ENCODE peak calls at places on chromosome 2, in seven cellular contexts. X is brain microvascular endothelial cell; U is heart left ventricle; G is Peyer's patch; M is CD8-positive, alpha-beta T cell; B is naive thymus-derived CD4-positive, alpha-beta T cell; S is CD8-positive, alpha-beta memory T cell. E is an unnamed sample.

GRCh38 chr2:42196403-42197267 is 27.5 kb downstream of the EML4 start:
- DNase-seq in B (peak; percentile 56), U (peak; percentile 57), M (peak; percentile 42), X (peak; percentile 67), S (no peak), G (peak; percentile 75), E (peak; percentile 39)

GRCh38 chr2:218983971-218984238 is 1.1 kb downstream of the FEV start:
- DNase-seq in U (no peak), X (no peak), G (no peak), S (no peak), B (no peak), M (no peak), E (no peak)

GRCh38 chr2:214376631-214377624 is 33.9 kb upstream of the VWC2L start:
- DNase-seq in S (no peak), M (no peak), U (no peak), G (no peak), X (peak; percentile 72), B (no peak), E (no peak)

GRCh38 chr2:216863946-216864345 is 4.1 kb upstream of the TNP1 start:
- DNase-seq in U (no peak), X (no peak), S (no peak), B (no peak), M (no peak), G (no peak), E (no peak)

GRCh38 chr2:1159013-1159412 is 208.4 kb downstream of the SNTG2 start:
- DNase-seq in B (no peak), X (no peak), M (no peak), U (no peak), G (no peak), S (no peak), E (no peak)

GRCh38 chr2:20198001-20198400 is 26.9 kb downstream of the SDC1 start:
- DNase-seq in U (no peak), B (no peak), M (no peak), S (no peak), X (no peak), G (peak; percentile 91), E (peak; percentile 91)

GRCh38 chr2:46171996-46172546 is 125.1 kb upstream of the EPAS1 start:
- DNase-seq in U (no peak), S (no peak), M (no peak), G (no peak), X (no peak), B (no peak), E (no peak)

GRCh38 chr2:8676191-8676914 is 5.5 kb upstream of the ID2 start:
- DNase-seq in M (no peak), S (no peak), X (no peak), G (peak; percentile 84), U (peak; percentile 91), B (no peak), E (peak; percentile 72)

GRCh38 chr2:50535971-50536759 is 495.8 kb downstream of the NRXN1 start:
- DNase-seq in B (no peak), U (no peak), S (no peak), G (no peak), X (peak; percentile 35), M (no peak), E (no peak)

GRCh38 chr2:30147715-30148611 is 1.2 kb downstream of the YPEL5 start:
- DNase-seq in X (peak; percentile 46), B (peak; percentile 71), M (peak; percentile 80), G (peak; percentile 91), U (peak; percentile 85), S (peak; percentile 76), E (peak; percentile 82)

GRCh38 chr2:108324531-108325256 is 36.0 kb downstream of the SULT1C2 start:
- DNase-seq in B (no peak), X (peak; percentile 70), U (no peak), M (no peak), G (no peak), S (no peak), E (no peak)

GRCh38 chr2:217742276-217742675 is 260.5 kb downstream of the TNS1 start:
- DNase-seq in X (no peak), S (no peak), M (no peak), B (no peak), U (no peak), G (no peak), E (no peak)

GRCh38 chr2:8193146-8193545 is 488.7 kb upstream of the ID2 start:
- DNase-seq in S (no peak), U (no peak), M (no peak), B (no peak), G (no peak), X (no peak), E (no peak)

GRCh38 chr2:209771474-209772292 is at the start of gene UNC80:
- DNase-seq in M (no peak), B (no peak), U (peak; percentile 77), G (no peak), S (no peak), X (peak; percentile 37), E (peak; percentile 43)

GRCh38 chr2:161972866-161973265 is 101.1 kb downstream of the DPP4 start:
- DNase-seq in X (no peak), S (no peak), M (no peak), G (peak; percentile 54), B (no peak), U (no peak), E (no peak)

GRCh38 chr2:161031516-161031915 is 128.7 kb upstream of the TANK start:
- DNase-seq in X (no peak), U (no peak), S (no peak), M (no peak), B (no peak), G (no peak), E (no peak)

GRCh38 chr2:24830351-24830750 is 37.1 kb downstream of the CENPO start:
- DNase-seq in X (no peak), B (no peak), G (peak; percentile 31), M (no peak), U (no peak), S (no peak), E (no peak)

GRCh38 chr2:208466133-208466919 is 59.7 kb downstream of the PTH2R start:
- DNase-seq in X (peak; percentile 6), S (no peak), M (no peak), B (no peak), G (peak; percentile 52), U (peak; percentile 7), E (peak; percentile 30)

GRCh38 chr2:175553944-175554343 is 372.4 kb upstream of the ATP5MC3 start:
- DNase-seq in S (no peak), G (no peak), M (no peak), U (no peak), B (no peak), X (no peak), E (no peak)

GRCh38 chr2:226874749-226875148 is 38.9 kb downstream of the RHBDD1 start:
- DNase-seq in G (no peak), M (no peak), S (no peak), X (no peak), B (no peak), U (no peak), E (no peak)

DNA sequence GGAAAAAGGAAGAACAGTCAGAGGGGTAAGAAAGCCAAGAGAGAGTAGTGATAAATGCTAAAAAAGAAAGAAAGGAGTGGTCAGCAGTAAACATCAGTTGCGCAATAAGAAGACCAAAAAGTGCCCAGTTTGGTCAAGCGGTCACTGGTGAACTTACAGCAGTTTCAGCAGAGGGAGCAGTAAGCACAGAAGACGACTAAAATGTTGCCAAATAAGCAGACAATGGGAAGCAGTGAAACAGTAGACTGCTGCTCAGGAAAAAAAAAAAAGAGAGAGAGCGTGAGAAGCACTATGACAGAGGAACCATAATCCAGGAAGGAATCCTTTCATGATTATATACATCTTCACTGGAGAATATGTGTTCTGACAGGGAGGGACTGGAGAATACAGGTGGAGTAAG is 45.8 kb downstream of the DNAJC10 start:
- DNase-seq in X (peak; percentile 12), U (no peak), B (no peak), G (no peak), S (no peak), M (no peak), E (no peak)
- H3K27ac ChIP-seq in X (no peak overlapping the region), U (no peak overlapping the region), B (no peak overlapping the region), G (no peak overlapping the region), S (no peak overlapping the region), M (no peak overlapping the region), E (no peak overlapping the region)

GRCh38 chr2:70765507-70765906 is 2.5 kb downstream of the ADD2 start:
- DNase-seq in X (no peak), G (no peak), M (no peak), B (no peak), U (no peak), S (no peak), E (no peak)
- H3K27me3 ChIP-seq in X (peaks cover 38% of the 10 kb centered on the region), G (peaks cover 26% of the 10 kb centered on the region), M (no peaks in the 10 kb centered on the region), B (peaks cover 3% of the 10 kb centered on the region), U (peaks cover 10% of the 10 kb centered on the region), S (peaks cover 13% of the 10 kb centered on the region), E (no peaks in the 10 kb centered on the region)

GRCh38 chr2:86035883-86036789 is 69.5 kb downstream of the POLR1A start:
- DNase-seq in B (peak; percentile 84), G (peak; percentile 93), S (peak; percentile 50), M (peak; percentile 67), X (peak; percentile 76), U (peak; percentile 86), E (peak; percentile 71)
- H3K4me3 ChIP-seq in B (peak overlapping the region; percentile 48), G (no peak overlapping the region), S (peak overlapping the region; percentile 53), M (peak overlapping the region; percentile 41), X (no peak overlapping the region), U (no peak overlapping the region), E (no peak overlapping the region)

GRCh38 chr2:105387225-105387624 is 11.6 kb downstream of the FHL2 start:
- DNase-seq in G (no peak), X (no peak), U (no peak), M (no peak), S (no peak), B (no peak), E (no peak)

GRCh38 chr2:105384216-105384615 is 14.6 kb downstream of the FHL2 start:
- DNase-seq in B (no peak), X (no peak), S (no peak), G (no peak), M (no peak), U (no peak), E (no peak)

GRCh38 chr2:105385703-105386540 is 12.9 kb downstream of the FHL2 start:
- DNase-seq in G (no peak), X (no peak), S (no peak), U (no peak), B (no peak), M (no peak), E (no peak)

GRCh38 chr2:105383456-105383855 is 15.4 kb downstream of the FHL2 start:
- DNase-seq in S (no peak), X (no peak), U (no peak), G (no peak), M (no peak), B (no peak), E (no peak)

DNA sequence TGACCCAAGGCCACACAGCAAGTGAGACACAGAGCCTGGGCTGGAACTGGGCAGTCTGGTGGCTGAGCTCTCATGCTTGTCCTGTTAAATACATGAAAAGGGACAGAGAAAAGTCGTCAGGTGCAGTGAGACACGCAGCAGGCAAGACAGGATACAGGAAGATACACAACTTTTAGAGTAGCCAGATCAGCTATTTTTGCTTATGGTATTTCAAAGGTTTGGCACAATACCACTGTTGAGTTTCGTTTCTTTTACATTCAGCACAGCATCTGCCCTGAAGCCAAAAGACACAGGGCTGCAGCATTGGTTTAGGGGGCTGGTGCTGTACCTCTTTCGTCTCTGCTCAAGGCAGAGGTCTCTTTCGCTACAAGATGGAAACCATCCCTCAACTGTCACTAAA is 14.0 kb downstream of the FHL2 start:
- DNase-seq in X (no peak), M (no peak), S (no peak), G (no peak), U (no peak), B (no peak), E (no peak)
- H3K27ac ChIP-seq in X (no peak overlapping the region), M (no peak overlapping the region), S (no peak overlapping the region), G (peak overlapping the region; percentile 62), U (no peak overlapping the region), B (no peak overlapping the region), E (peak overlapping the region; percentile 71)

GRCh38 chr2:99974966-99975365 is 167.4 kb downstream of the AFF3 start:
- DNase-seq in S (no peak), M (no peak), B (no peak), U (no peak), X (peak; percentile 35), G (no peak), E (no peak)
- H3K27me3 ChIP-seq in S (no peaks in the 10 kb centered on the region), M (no peaks in the 10 kb centered on the region), B (no peaks in the 10 kb centered on the region), U (no peaks in the 10 kb centered on the region), X (no peaks in the 10 kb centered on the region), G (no peaks in the 10 kb centered on the region), E (no peaks in the 10 kb centered on the region)